ENCODE peak calls at places on chromosomes 2 and 18, in eight cellular contexts. One of them, this sample, is unnamed.

GRCh38 chr2:216242365-216242764 is 129.9 kb downstream of the MARCHF4 start:
- DNase-seq in suprapubic skin: no peak
- DNase-seq in right lobe of liver: no peak
- DNase-seq in Calu3: no peak
- DNase-seq in GM23338: peak
- DNase-seq in breast epithelium: no peak
- DNase-seq in uterus: no peak
- DNase-seq in GM12878: no peak
- DNase-seq in this sample: no peak

GRCh38 chr18:60347526-60348045 is 25.0 kb downstream of the MC4R start:
- DNase-seq in GM23338: no peak
- DNase-seq in right lobe of liver: no peak
- DNase-seq in GM12878: no peak
- DNase-seq in Calu3: no peak
- DNase-seq in breast epithelium: no peak
- DNase-seq in uterus: no peak
- DNase-seq in suprapubic skin: no peak
- DNase-seq in this sample: no peak

GRCh38 chr18:13433088-13433487 is 214.5 kb downstream of the LDLRAD4 start:
- DNase-seq in breast epithelium: no peak
- DNase-seq in suprapubic skin: no peak
- DNase-seq in uterus: no peak
- DNase-seq in Calu3: no peak
- DNase-seq in GM12878: no peak
- DNase-seq in GM23338: no peak
- DNase-seq in right lobe of liver: no peak
- DNase-seq in this sample: no peak

GRCh38 chr2:72994282-72994990 is 77.1 kb downstream of the SFXN5 start:
- DNase-seq in breast epithelium: no peak
- DNase-seq in right lobe of liver: no peak
- DNase-seq in uterus: no peak
- DNase-seq in GM12878: no peak
- DNase-seq in Calu3: no peak
- DNase-seq in suprapubic skin: peak
- DNase-seq in GM23338: no peak
- DNase-seq in this sample: no peak

GRCh38 chr2:7071137-7071536 is 153.9 kb downstream of the RNF144A start:
- DNase-seq in Calu3: no peak
- DNase-seq in uterus: no peak
- DNase-seq in breast epithelium: no peak
- DNase-seq in suprapubic skin: no peak
- DNase-seq in GM12878: no peak
- DNase-seq in right lobe of liver: no peak
- DNase-seq in GM23338: no peak
- DNase-seq in this sample: no peak

GRCh38 chr2:1922402-1923025 is 178.2 kb upstream of the PXDN start:
- DNase-seq in Calu3: no peak
- DNase-seq in breast epithelium: no peak
- DNase-seq in GM12878: no peak
- DNase-seq in uterus: no peak
- DNase-seq in right lobe of liver: no peak
- DNase-seq in suprapubic skin: no peak
- DNase-seq in GM23338: no peak
- DNase-seq in this sample: no peak

GRCh38 chr2:99278793-99279291 is 22.2 kb downstream of the LYG1 start:
- DNase-seq in right lobe of liver: no peak
- DNase-seq in GM12878: no peak
- DNase-seq in breast epithelium: no peak
- DNase-seq in suprapubic skin: no peak
- DNase-seq in GM23338: no peak
- DNase-seq in uterus: no peak
- DNase-seq in Calu3: no peak
- DNase-seq in this sample: no peak

GRCh38 chr2:169806586-169806985 is 7.9 kb downstream of the SSB start:
- DNase-seq in right lobe of liver: no peak
- DNase-seq in GM23338: no peak
- DNase-seq in breast epithelium: no peak
- DNase-seq in Calu3: no peak
- DNase-seq in suprapubic skin: no peak
- DNase-seq in GM12878: no peak
- DNase-seq in uterus: no peak
- DNase-seq in this sample: no peak

GRCh38 chr2:187545238-187545751 is 8.9 kb downstream of the TFPI start:
- DNase-seq in uterus: no peak
- DNase-seq in GM23338: no peak
- DNase-seq in breast epithelium: no peak
- DNase-seq in Calu3: no peak
- DNase-seq in suprapubic skin: no peak
- DNase-seq in GM12878: no peak
- DNase-seq in right lobe of liver: no peak
- DNase-seq in this sample: no peak

GRCh38 chr2:56287974-56288373 is 104.2 kb downstream of the CCDC85A start:
- DNase-seq in suprapubic skin: no peak
- DNase-seq in Calu3: no peak
- DNase-seq in breast epithelium: no peak
- DNase-seq in GM23338: no peak
- DNase-seq in uterus: no peak
- DNase-seq in right lobe of liver: no peak
- DNase-seq in GM12878: no peak
- DNase-seq in this sample: no peak

GRCh38 chr2:20456049-20456665 is 9.3 kb downstream of the RHOB start:
- DNase-seq in GM12878: no peak
- DNase-seq in Calu3: no peak
- DNase-seq in GM23338: no peak
- DNase-seq in right lobe of liver: no peak
- DNase-seq in uterus: peak
- DNase-seq in suprapubic skin: no peak
- DNase-seq in breast epithelium: no peak
- DNase-seq in this sample: no peak

GRCh38 chr2:173232956-173233744 is 121.5 kb upstream of the CDCA7 start:
- DNase-seq in GM23338: no peak
- DNase-seq in breast epithelium: no peak
- DNase-seq in suprapubic skin: no peak
- DNase-seq in uterus: no peak
- DNase-seq in GM12878: no peak
- DNase-seq in right lobe of liver: no peak
- DNase-seq in Calu3: no peak
- DNase-seq in this sample: no peak

GRCh38 chr2:172972005-172972619 is 103.5 kb upstream of the MAP3K20 start:
- DNase-seq in breast epithelium: no peak
- DNase-seq in right lobe of liver: peak
- DNase-seq in GM12878: no peak
- DNase-seq in GM23338: peak
- DNase-seq in Calu3: peak
- DNase-seq in suprapubic skin: no peak
- DNase-seq in uterus: no peak
- DNase-seq in this sample: peak

GRCh38 chr2:605674-606608 is 71.3 kb downstream of the TMEM18 start:
- DNase-seq in breast epithelium: no peak
- DNase-seq in GM23338: no peak
- DNase-seq in Calu3: no peak
- DNase-seq in suprapubic skin: peak
- DNase-seq in right lobe of liver: no peak
- DNase-seq in GM12878: no peak
- DNase-seq in uterus: no peak
- DNase-seq in this sample: no peak

GRCh38 chr2:44342854-44343253 is 18.4 kb downstream of the PREPL start:
- DNase-seq in right lobe of liver: no peak
- DNase-seq in breast epithelium: no peak
- DNase-seq in GM23338: peak
- DNase-seq in GM12878: no peak
- DNase-seq in Calu3: peak
- DNase-seq in suprapubic skin: no peak
- DNase-seq in uterus: no peak
- DNase-seq in this sample: no peak

GRCh38 chr2:25313711-25314513 is 27.8 kb downstream of the DNMT3A start:
- DNase-seq in GM12878: no peak
- DNase-seq in breast epithelium: no peak
- DNase-seq in GM23338: no peak
- DNase-seq in uterus: no peak
- DNase-seq in Calu3: no peak
- DNase-seq in suprapubic skin: no peak
- DNase-seq in right lobe of liver: no peak
- DNase-seq in this sample: no peak

GRCh38 chr18:56702946-56703345 is 51.8 kb downstream of the WDR7 start:
- DNase-seq in uterus: no peak
- DNase-seq in GM12878: no peak
- DNase-seq in right lobe of liver: no peak
- DNase-seq in breast epithelium: no peak
- DNase-seq in suprapubic skin: no peak
- DNase-seq in GM23338: peak
- DNase-seq in Calu3: peak
- DNase-seq in this sample: peak

GRCh38 chr2:227388537-227389011 is 825 bp upstream of the SCYGR1 start:
- DNase-seq in suprapubic skin: no peak
- DNase-seq in GM12878: no peak
- DNase-seq in uterus: no peak
- DNase-seq in breast epithelium: no peak
- DNase-seq in GM23338: no peak
- DNase-seq in right lobe of liver: no peak
- DNase-seq in Calu3: no peak
- DNase-seq in this sample: no peak

GRCh38 chr2:216905649-216906048 is 45.8 kb upstream of the TNP1 start:
- DNase-seq in breast epithelium: no peak
- DNase-seq in GM12878: no peak
- DNase-seq in Calu3: no peak
- DNase-seq in right lobe of liver: no peak
- DNase-seq in GM23338: peak
- DNase-seq in uterus: no peak
- DNase-seq in suprapubic skin: no peak
- DNase-seq in this sample: no peak

GRCh38 chr2:151178187-151178586 is 83.5 kb downstream of the RBM43 start:
- DNase-seq in uterus: no peak
- DNase-seq in breast epithelium: no peak
- DNase-seq in GM12878: no peak
- DNase-seq in suprapubic skin: no peak
- DNase-seq in right lobe of liver: no peak
- DNase-seq in Calu3: no peak
- DNase-seq in GM23338: peak
- DNase-seq in this sample: no peak

GRCh38 chr2:151180123-151180522 is 81.5 kb downstream of the RBM43 start:
- DNase-seq in GM12878: no peak
- DNase-seq in Calu3: no peak
- DNase-seq in uterus: no peak
- DNase-seq in breast epithelium: no peak
- DNase-seq in suprapubic skin: no peak
- DNase-seq in right lobe of liver: no peak
- DNase-seq in GM23338: no peak
- DNase-seq in this sample: no peak

GRCh38 chr2:151171186-151171585 is 90.5 kb downstream of the RBM43 start:
- DNase-seq in right lobe of liver: no peak
- DNase-seq in breast epithelium: no peak
- DNase-seq in suprapubic skin: no peak
- DNase-seq in uterus: no peak
- DNase-seq in Calu3: no peak
- DNase-seq in GM23338: no peak
- DNase-seq in GM12878: no peak
- DNase-seq in this sample: no peak

GRCh38 chr2:151175857-151176256 is 85.8 kb downstream of the RBM43 start:
- DNase-seq in suprapubic skin: no peak
- DNase-seq in breast epithelium: no peak
- DNase-seq in Calu3: no peak
- DNase-seq in uterus: no peak
- DNase-seq in GM23338: no peak
- DNase-seq in GM12878: no peak
- DNase-seq in right lobe of liver: no peak
- DNase-seq in this sample: no peak

DNA sequence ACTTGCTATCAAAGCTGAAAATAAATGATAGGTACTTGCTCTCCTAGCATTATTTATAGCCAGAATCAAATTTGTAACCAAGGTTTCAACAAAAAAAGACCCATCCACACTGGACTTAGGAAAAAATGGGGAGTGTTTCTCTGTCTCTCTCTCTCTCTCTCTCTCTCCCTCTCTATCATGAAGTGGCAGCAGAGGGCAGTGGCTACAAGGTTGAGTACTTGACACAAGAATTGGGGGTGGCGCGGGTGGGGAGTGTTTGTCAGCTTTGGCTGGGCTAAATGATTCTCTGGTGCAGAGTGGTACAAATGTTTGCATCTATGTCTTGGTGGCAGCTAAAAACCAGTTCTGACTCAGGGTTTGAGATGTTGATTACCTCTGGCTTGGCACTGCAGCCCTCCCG is 85.0 kb downstream of the RBM43 start:
- DNase-seq in GM23338: peak
- DNase-seq in GM12878: no peak
- DNase-seq in right lobe of liver: no peak
- DNase-seq in breast epithelium: no peak
- DNase-seq in Calu3: no peak
- DNase-seq in suprapubic skin: no peak
- DNase-seq in uterus: no peak
- DNase-seq in this sample: no peak
- TF ChIP-seq CTCF in GM23338: peak
- TF ChIP-seq CTCF in GM12878: no peak
- TF ChIP-seq CTCF in right lobe of liver: no peak
- TF ChIP-seq CTCF in breast epithelium: no peak
- TF ChIP-seq CTCF in Calu3: no peak
- TF ChIP-seq CTCF in suprapubic skin: no peak
- TF ChIP-seq CTCF in uterus: no peak
- TF ChIP-seq CTCF in this sample: no peak

GRCh38 chr2:10709290-10709939 is 12.0 kb upstream of the ATP6V1C2 start:
- DNase-seq in breast epithelium: no peak
- DNase-seq in right lobe of liver: no peak
- DNase-seq in GM23338: peak
- DNase-seq in Calu3: peak
- DNase-seq in suprapubic skin: no peak
- DNase-seq in uterus: no peak
- DNase-seq in GM12878: no peak
- DNase-seq in this sample: no peak
- TF ChIP-seq CTCF in breast epithelium: peak
- TF ChIP-seq CTCF in right lobe of liver: peak
- TF ChIP-seq CTCF in GM23338: peak
- TF ChIP-seq CTCF in Calu3: peak
- TF ChIP-seq CTCF in suprapubic skin: peak
- TF ChIP-seq CTCF in uterus: no peak
- TF ChIP-seq CTCF in GM12878: peak
- TF ChIP-seq CTCF in this sample: no peak

GRCh38 chr2:40488101-40488598 is 36.3 kb upstream of the SLC8A1 start:
- DNase-seq in Calu3: no peak
- DNase-seq in uterus: peak
- DNase-seq in right lobe of liver: no peak
- DNase-seq in breast epithelium: no peak
- DNase-seq in GM23338: peak
- DNase-seq in suprapubic skin: no peak
- DNase-seq in GM12878: no peak
- DNase-seq in this sample: no peak
- TF ChIP-seq CTCF in Calu3: peak
- TF ChIP-seq CTCF in uterus: peak
- TF ChIP-seq CTCF in right lobe of liver: peak
- TF ChIP-seq CTCF in breast epithelium: no peak
- TF ChIP-seq CTCF in GM23338: no peak
- TF ChIP-seq CTCF in suprapubic skin: peak
- TF ChIP-seq CTCF in GM12878: no peak
- TF ChIP-seq CTCF in this sample: no peak

GRCh38 chr2:15939854-15940660 is at the start of gene MYCN:
- DNase-seq in breast epithelium: peak
- DNase-seq in suprapubic skin: peak
- DNase-seq in Calu3: peak
- DNase-seq in right lobe of liver: peak
- DNase-seq in uterus: peak
- DNase-seq in GM23338: peak
- DNase-seq in GM12878: no peak
- DNase-seq in this sample: peak
- TF ChIP-seq CTCF in breast epithelium: peak
- TF ChIP-seq CTCF in suprapubic skin: no peak
- TF ChIP-seq CTCF in Calu3: peak
- TF ChIP-seq CTCF in right lobe of liver: no peak
- TF ChIP-seq CTCF in uterus: peak
- TF ChIP-seq CTCF in GM23338: peak
- TF ChIP-seq CTCF in GM12878: no peak
- TF ChIP-seq CTCF in this sample: no peak

GRCh38 chr2:195759877-195760276 is 102.9 kb downstream of the SLC39A10 start:
- DNase-seq in suprapubic skin: no peak
- DNase-seq in GM23338: peak
- DNase-seq in uterus: no peak
- DNase-seq in GM12878: no peak
- DNase-seq in Calu3: no peak
- DNase-seq in right lobe of liver: no peak
- DNase-seq in breast epithelium: no peak
- DNase-seq in this sample: no peak
- TF ChIP-seq CTCF in suprapubic skin: no peak
- TF ChIP-seq CTCF in GM23338: peak
- TF ChIP-seq CTCF in uterus: no peak
- TF ChIP-seq CTCF in GM12878: no peak
- TF ChIP-seq CTCF in Calu3: no peak
- TF ChIP-seq CTCF in right lobe of liver: no peak
- TF ChIP-seq CTCF in breast epithelium: no peak
- TF ChIP-seq CTCF in this sample: no peak